ENCODE peak calls at places on chromosomes 12 and 14, in five cellular contexts. Q, W, Y, F and O are unnamed samples.

GRCh38 chr12:105724651-105725050 is 394.2 kb downstream of the C12orf75 start:
- DNase-seq in W (no peak), Q (no peak), F (no peak), Y (no peak), O (peak)

GRCh38 chr14:100145682-100146464 is 13.6 kb downstream of the DEGS2 start:
- DNase-seq in F (no peak), Y (no peak), W (no peak), Q (no peak), O (no peak)

GRCh38 chr12:6917491-6918231 is 3.3 kb downstream of the ENO2 start:
- DNase-seq in F (no peak), W (peak), Q (no peak), Y (no peak), O (no peak)

GRCh38 chr14:30058401-30058800 is 130.8 kb upstream of the PRKD1 start:
- DNase-seq in Y (no peak), F (no peak), W (peak), Q (no peak), O (no peak)

GRCh38 chr14:71606575-71606974 is 325.7 kb upstream of the RGS6 start:
- DNase-seq in Y (no peak), W (no peak), F (no peak), Q (no peak), O (no peak)

GRCh38 chr14:24343795-24344660 is 4.2 kb upstream of the RIPK3 start:
- DNase-seq in Y (no peak), F (no peak), W (no peak), Q (no peak), O (no peak)

GRCh38 chr14:20873370-20874177 is 17.6 kb upstream of the RNASE3 start:
- DNase-seq in Y (no peak), F (peak), W (peak), Q (peak), O (peak)

GRCh38 chr14:24695265-24696241 is 61.6 kb upstream of the GZMB start:
- DNase-seq in Y (no peak), Q (no peak), W (no peak), F (no peak), O (no peak)

GRCh38 chr14:34059925-34060746 is 109.3 kb upstream of the EGLN3 start:
- DNase-seq in F (peak), Y (no peak), W (peak), Q (peak), O (peak)

GRCh38 chr12:79983969-79984629 is 49.2 kb upstream of the PPP1R12A start:
- DNase-seq in F (no peak), W (peak), Y (peak), Q (no peak), O (peak)

GRCh38 chr12:11902525-11902875 is 168.2 kb upstream of the BCL2L14 start:
- DNase-seq in Y (no peak), W (no peak), F (no peak), Q (no peak), O (no peak)

GRCh38 chr14:91215381-91215780 is 29.1 kb downstream of the GPR68 start:
- DNase-seq in Y (no peak), W (no peak), Q (no peak), F (no peak), O (no peak)

GRCh38 chr14:31933716-31934115 is 143.4 kb upstream of the ARHGAP5 start:
- DNase-seq in Y (no peak), F (no peak), W (peak), Q (no peak), O (peak)

GRCh38 chr12:133023566-133023965 is 13.7 kb upstream of the ZNF84 start:
- DNase-seq in Y (no peak), F (no peak), Q (no peak), W (no peak), O (no peak)

GRCh38 chr14:100376751-100377171 is 53.6 kb downstream of the SLC25A47 start:
- DNase-seq in W (peak), F (no peak), Q (no peak), Y (no peak), O (peak)

GRCh38 chr12:27498761-27499160 is 25.2 kb upstream of the PPFIBP1 start:
- DNase-seq in Y (no peak), Q (no peak), W (peak), F (no peak), O (peak)

GRCh38 chr12:117497407-117497806 is 136.0 kb upstream of the NOS1 start:
- DNase-seq in Q (no peak), Y (no peak), W (no peak), F (no peak), O (no peak)

GRCh38 chr12:88291498-88292131 is 149.5 kb downstream of the TMTC3 start:
- DNase-seq in Y (no peak), W (peak), Q (no peak), F (no peak), O (no peak)

GRCh38 chr12:93341409-93342044 is 36.2 kb upstream of the NUDT4 start:
- DNase-seq in F (no peak), Y (no peak), W (no peak), Q (no peak), O (no peak)

GRCh38 chr12:124411291-124411878 is 116.5 kb downstream of the RFLNA start:
- DNase-seq in Y (peak), Q (no peak), F (no peak), W (peak), O (peak)

GRCh38 chr14:23113346-23114119 is 5.5 kb downstream of the CEBPE start:
- DNase-seq in Y (no peak), Q (no peak), F (no peak), W (peak), O (no peak)

GRCh38 chr14:88667555-88668273 is 104.9 kb downstream of the ZC3H14 start:
- DNase-seq in Y (peak), F (no peak), W (peak), Q (peak), O (peak)